ENCODE peak calls at places on chromosomes 1 and 21, in nine cellular contexts. V is tibial nerve, G is endothelial cell of umbilical vein, X is adrenal gland, P is heart left ventricle, F is ovary, A is HCT116, Q is breast epithelium, N is body of pancreas. H is an unnamed sample.

GRCh38 chr1:165144757-165145397 is 211.6 kb downstream of the LMX1A start:
- DNase-seq in V (peak; percentile 19), G (peak; percentile 49), X (peak; percentile 40), P (no peak), F (no peak), A (peak; percentile 47), Q (peak; percentile 37), N (peak; percentile 50), H (peak; percentile 40)

GRCh38 chr1:94592566-94592920 is 51.0 kb upstream of the F3 start:
- DNase-seq in V (no peak), G (no peak), X (no peak), P (no peak), F (no peak), A (no peak), Q (no peak), N (no peak), H (no peak)

GRCh38 chr21:39325458-39325857 is 12.0 kb upstream of the BRWD1 start:
- DNase-seq in V (no peak), G (no peak), X (no peak), P (no peak), F (no peak), A (no peak), Q (no peak), N (no peak), H (no peak)

GRCh38 chr1:20682571-20683236 is 21.5 kb upstream of the DDOST start:
- DNase-seq in V (no peak), G (no peak), X (no peak), P (peak; percentile 61), F (no peak), A (no peak), Q (no peak), N (peak; percentile 22), H (no peak)

GRCh38 chr1:28197682-28198415 is 21.4 kb upstream of the PTAFR start:
- DNase-seq in V (no peak), G (no peak), X (no peak), P (no peak), F (no peak), A (no peak), Q (no peak), N (no peak), H (no peak)

GRCh38 chr1:66143661-66144060 is 351.0 kb downstream of the PDE4B start:
- DNase-seq in V (no peak), G (no peak), X (no peak), P (no peak), F (no peak), A (no peak), Q (no peak), N (no peak), H (no peak)

GRCh38 chr1:53582211-53583020 is 123.2 kb downstream of the DMRTB1 start:
- DNase-seq in V (no peak), G (no peak), X (no peak), P (peak; percentile 20), F (no peak), A (no peak), Q (no peak), N (peak; percentile 60), H (peak; percentile 6)

GRCh38 chr1:156893048-156893953 is at the start of gene PEAR1:
- DNase-seq in V (no peak), G (peak; percentile 78), X (peak; percentile 43), P (peak; percentile 88), F (peak; percentile 81), A (no peak), Q (no peak), N (no peak), H (peak; percentile 72)

GRCh38 chr1:233695901-233696300 is 82.0 kb downstream of the KCNK1 start:
- DNase-seq in V (no peak), G (no peak), X (no peak), P (no peak), F (no peak), A (no peak), Q (no peak), N (no peak), H (no peak)

GRCh38 chr1:197951089-197951488 is 33.9 kb downstream of the LHX9 start:
- DNase-seq in V (no peak), G (no peak), X (no peak), P (no peak), F (no peak), A (no peak), Q (no peak), N (no peak), H (no peak)

GRCh38 chr1:208803371-208803811 is 559.2 kb upstream of the PLXNA2 start:
- DNase-seq in V (no peak), G (no peak), X (no peak), P (no peak), F (no peak), A (no peak), Q (no peak), N (no peak), H (no peak)

GRCh38 chr1:158022554-158023278 is 29.3 kb downstream of the KIRREL1 start:
- DNase-seq in V (no peak), G (no peak), X (no peak), P (no peak), F (no peak), A (no peak), Q (peak; percentile 49), N (no peak), H (peak; percentile 48)

GRCh38 chr1:15765495-15766194 is 7.0 kb downstream of the FBLIM1 start:
- DNase-seq in V (no peak), G (no peak), X (no peak), P (no peak), F (no peak), A (no peak), Q (no peak), N (no peak), H (no peak)

GRCh38 chr1:70509996-70510876 is 99.2 kb downstream of the CTH start:
- DNase-seq in V (no peak), G (peak; percentile 71), X (no peak), P (no peak), F (no peak), A (peak; percentile 59), Q (no peak), N (peak; percentile 14), H (no peak)

GRCh38 chr1:187054862-187055757 is 226.4 kb downstream of the PLA2G4A start:
- DNase-seq in V (no peak), G (no peak), X (no peak), P (no peak), F (no peak), A (no peak), Q (no peak), N (no peak), H (no peak)

GRCh38 chr1:230312676-230313075 is 113.5 kb downstream of the PGBD5 start:
- DNase-seq in V (no peak), G (no peak), X (no peak), P (no peak), F (no peak), A (no peak), Q (no peak), N (no peak), H (no peak)

GRCh38 chr1:230308039-230308438 is 118.1 kb downstream of the PGBD5 start:
- DNase-seq in V (peak; percentile 41), G (peak; percentile 93), X (peak; percentile 64), P (peak; percentile 86), F (peak; percentile 83), A (peak; percentile 50), Q (peak; percentile 85), N (peak; percentile 90), H (peak; percentile 91)

GRCh38 chr1:230308821-230309220 is 117.3 kb downstream of the PGBD5 start:
- DNase-seq in V (no peak), G (no peak), X (no peak), P (no peak), F (no peak), A (no peak), Q (no peak), N (no peak), H (no peak)

GRCh38 chr1:230309646-230310177 is 116.4 kb downstream of the PGBD5 start:
- DNase-seq in V (no peak), G (no peak), X (no peak), P (no peak), F (no peak), A (no peak), Q (no peak), N (no peak), H (no peak)

GRCh38 chr1:230310381-230311163 is 115.6 kb downstream of the PGBD5 start:
- DNase-seq in V (peak; percentile 64), G (peak; percentile 68), X (peak; percentile 77), P (peak; percentile 81), F (peak; percentile 82), A (peak; percentile 60), Q (peak; percentile 48), N (peak; percentile 83), H (peak; percentile 78)
- TF ChIP-seq POLR2A in V (no peak), G (no peak), X (no peak), P (no peak), F (no peak), A (no peak), Q (no peak), N (no peak), H (no peak)

GRCh38 chr1:50620680-50621329 is 197.6 kb upstream of the DMRTA2 start:
- DNase-seq in V (no peak), G (peak; percentile 42), X (no peak), P (no peak), F (no peak), A (peak; percentile 61), Q (no peak), N (peak; percentile 28), H (no peak)
- TF ChIP-seq CTCF in V (no peak), G (peak; percentile 26), X (no peak), P (no peak), F (no peak), A (peak; percentile 65), Q (no peak), N (peak; percentile 18), H (no peak)

DNA sequence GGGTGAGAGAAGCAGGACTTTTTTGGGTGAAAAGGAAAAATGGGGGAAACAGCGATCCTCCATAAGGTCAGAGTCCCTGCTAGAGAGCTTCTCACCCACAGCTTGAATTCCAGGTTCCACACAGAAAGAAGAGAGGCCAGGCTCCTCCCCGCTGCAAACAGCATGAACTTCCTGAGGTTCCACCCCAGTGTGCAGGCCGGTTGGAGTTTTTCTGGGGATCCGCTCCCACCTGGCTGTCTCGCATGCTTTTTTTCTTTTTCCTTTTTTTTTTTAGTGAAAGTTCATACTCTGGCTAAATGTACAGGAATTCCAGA is 595.1 kb upstream of the ZP4 start:
- DNase-seq in V (no peak), G (no peak), X (no peak), P (no peak), F (no peak), A (no peak), Q (no peak), N (no peak), H (peak; percentile 17)
- TF ChIP-seq POLR2A in V (no peak), G (no peak), X (no peak), P (no peak), F (no peak), A (no peak), Q (no peak), N (no peak), H (no peak)

DNA sequence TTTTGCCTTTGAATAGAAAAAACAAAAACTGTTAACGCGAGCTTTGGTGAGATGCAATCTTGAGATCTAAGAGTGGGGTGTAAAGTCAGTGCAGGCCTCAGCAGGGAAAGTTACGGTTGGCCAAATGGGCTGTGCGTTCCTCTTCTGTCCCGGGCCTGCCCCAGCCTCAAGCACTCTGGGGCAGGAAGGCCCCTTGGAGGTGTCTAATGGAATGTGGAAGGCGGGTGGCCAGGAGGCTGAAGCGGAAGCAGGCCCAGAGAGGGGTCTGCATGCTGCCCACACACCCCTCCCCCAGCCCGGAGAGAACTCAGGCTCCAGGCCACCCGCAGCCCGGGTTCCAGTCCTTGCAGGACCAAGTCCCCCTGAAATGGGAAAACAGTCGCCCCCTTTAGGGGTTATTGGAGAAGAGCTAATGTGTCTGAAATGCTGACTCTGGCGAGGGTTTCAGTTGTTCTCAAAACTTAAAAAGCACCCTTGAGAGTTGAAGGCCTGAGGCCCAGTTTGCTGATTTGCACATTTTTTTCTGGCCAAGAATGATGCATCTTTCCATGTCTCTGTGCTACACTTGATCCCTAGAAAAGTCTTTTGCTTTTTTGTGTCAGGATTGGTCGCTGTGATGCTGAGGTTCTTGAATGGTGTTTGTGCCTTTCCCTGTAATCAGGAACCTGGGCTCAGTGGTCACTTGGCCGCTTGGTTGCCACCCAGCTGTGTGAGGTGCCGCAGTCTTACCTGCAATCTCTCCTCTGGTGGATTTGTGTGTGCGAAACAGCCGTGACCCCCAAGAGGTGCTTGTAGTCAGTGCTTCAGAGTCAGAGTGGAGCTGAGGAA is 2.0 kb downstream of the COL18A1 start:
- DNase-seq in V (no peak), G (peak; percentile 21), X (peak; percentile 29), P (peak; percentile 48), F (peak; percentile 52), A (no peak), Q (no peak), N (no peak), H (no peak)
- TF ChIP-seq CTCF in V (no peak), G (no peak), X (no peak), P (no peak), F (no peak), A (peak; percentile 22), Q (no peak), N (no peak), H (no peak)